ENCODE peak calls at places on chromosomes 5 and 9, in five cellular contexts. U is endothelial cell of umbilical vein, V is tibial artery, R is A549, F is NT2/D1. G is an unnamed sample.
A peak's percentile ranks its signal among the peaks of the same experiment; 100 is the strongest.

GRCh38 chr5:64789457-64789856 is 20.7 kb downstream of the CWC27 start:
- DNase-seq in F (no peak), R (no peak), U (no peak), V (no peak), G (no peak)

GRCh38 chr9:30504502-30504905 is 1879.9 kb upstream of the ACO1 start:
- DNase-seq in U (no peak), R (no peak), F (no peak), V (no peak), G (no peak)

GRCh38 chr9:82938426-82938825 is 124.5 kb downstream of the RASEF start:
- DNase-seq in F (no peak), V (no peak), R (peak; percentile 16), U (no peak), G (no peak)

GRCh38 chr5:14915291-14915976 is 43.9 kb upstream of the ANKH start:
- DNase-seq in R (no peak), V (no peak), F (no peak), U (no peak), G (no peak)

GRCh38 chr9:88571417-88571816 is 36.4 kb downstream of the NXNL2 start:
- DNase-seq in R (no peak), U (no peak), V (no peak), F (no peak), G (no peak)

GRCh38 chr5:80662108-80662507 is 7.3 kb upstream of the DHFR start:
- DNase-seq in R (no peak), U (no peak), V (no peak), F (no peak), G (no peak)

GRCh38 chr5:89313044-89313443 is 430.1 kb upstream of the MEF2C start:
- DNase-seq in F (no peak), R (no peak), V (no peak), U (peak; percentile 6), G (peak; percentile 60)

GRCh38 chr5:69517763-69518212 is 25.2 kb downstream of the OCLN start:
- DNase-seq in U (peak; percentile 81), V (no peak), R (peak; percentile 73), F (no peak), G (no peak)

GRCh38 chr5:58318468-58318867 is 141.4 kb downstream of the PLK2 start:
- DNase-seq in R (no peak), F (no peak), U (peak; percentile 85), V (no peak), G (no peak)

GRCh38 chr9:129319076-129319937 is 141.2 kb upstream of the IER5L start:
- DNase-seq in V (no peak), U (no peak), F (no peak), R (no peak), G (no peak)

GRCh38 chr9:130197386-130197785 is 25.2 kb downstream of the NCS1 start:
- DNase-seq in U (no peak), V (no peak), R (no peak), F (no peak), G (no peak)

GRCh38 chr9:126916909-126917308 is 2.3 kb downstream of the RALGPS1 start:
- DNase-seq in R (peak; percentile 29), U (no peak), F (no peak), V (no peak), G (no peak)

GRCh38 chr9:70004310-70004709 is 39.3 kb upstream of the MAMDC2 start:
- DNase-seq in V (no peak), F (no peak), R (no peak), U (no peak), G (no peak)

GRCh38 chr5:56045469-56045868 is 50.7 kb upstream of the IL6ST start:
- DNase-seq in F (no peak), R (no peak), U (no peak), V (no peak), G (no peak)

GRCh38 chr9:21491742-21492141 is 9.6 kb upstream of the IFNE start:
- DNase-seq in V (no peak), F (no peak), U (peak; percentile 21), R (no peak), G (no peak)

GRCh38 chr5:154995679-154996078 is 17.9 kb upstream of the KIF4B start:
- DNase-seq in R (no peak), V (no peak), U (peak; percentile 39), F (no peak), G (no peak)

GRCh38 chr5:53642006-53642405 is 81.6 kb downstream of the NDUFS4 start:
- DNase-seq in R (no peak), F (no peak), V (no peak), U (peak; percentile 35), G (no peak)

GRCh38 chr5:123220616-123221146 is 131.6 kb downstream of the PRDM6 start:
- DNase-seq in R (no peak), F (no peak), V (peak; percentile 35), U (no peak), G (no peak)

GRCh38 chr9:109320338-109320733 is 523 bp downstream of the EPB41L4B start:
- DNase-seq in F (no peak), R (no peak), U (no peak), V (no peak), G (no peak)
- H3K4me3 ChIP-seq in F (peak overlapping the region; percentile 76), R (peak overlapping the region; percentile 85), U (peak overlapping the region; percentile 4), V (peak overlapping the region; percentile 47), G (peak overlapping the region; percentile 87)

GRCh38 chr9:135647897-135648296 is 8.6 kb upstream of the GLT6D1 start:
- DNase-seq in R (no peak), V (no peak), U (no peak), F (no peak), G (no peak)

GRCh38 chr9:135644631-135645218 is 5.4 kb upstream of the GLT6D1 start:
- DNase-seq in F (no peak), U (no peak), V (no peak), R (no peak), G (no peak)

GRCh38 chr9:135648494-135649410 is 9.4 kb upstream of the GLT6D1 start:
- DNase-seq in F (no peak), V (no peak), U (no peak), R (no peak), G (no peak)

GRCh38 chr9:135650408-135650807 is 11.1 kb upstream of the GLT6D1 start:
- DNase-seq in F (no peak), V (no peak), R (no peak), U (no peak), G (no peak)

DNA sequence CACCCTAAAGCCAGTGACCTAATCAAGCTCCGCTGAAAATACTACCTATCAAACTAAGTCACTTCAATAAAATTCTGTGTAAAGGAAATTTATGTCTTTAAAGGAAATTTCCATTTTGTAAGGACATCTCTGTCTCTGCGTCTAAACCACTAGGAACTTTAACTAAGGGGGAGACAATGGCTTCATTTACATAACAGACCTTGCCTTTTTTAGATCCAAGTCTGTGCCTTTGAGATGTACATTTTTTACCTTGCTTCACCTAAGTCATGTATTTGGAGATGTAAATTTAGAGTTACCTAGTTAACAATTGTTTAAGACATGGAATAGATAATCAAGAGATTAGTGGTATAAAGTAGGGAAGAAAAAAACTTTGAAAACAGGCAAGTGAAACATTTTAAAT is 10.2 kb upstream of the GLT6D1 start:
- DNase-seq in U (no peak), F (peak; percentile 20), V (no peak), R (no peak), G (no peak)
- H3K9me3 ChIP-seq in U (no peaks in the 10 kb centered on the region), F (peaks cover 97% of the 10 kb centered on the region), V (peaks cover 8% of the 10 kb centered on the region), R (peaks cover 78% of the 10 kb centered on the region), G (peaks cover 29% of the 10 kb centered on the region)

DNA sequence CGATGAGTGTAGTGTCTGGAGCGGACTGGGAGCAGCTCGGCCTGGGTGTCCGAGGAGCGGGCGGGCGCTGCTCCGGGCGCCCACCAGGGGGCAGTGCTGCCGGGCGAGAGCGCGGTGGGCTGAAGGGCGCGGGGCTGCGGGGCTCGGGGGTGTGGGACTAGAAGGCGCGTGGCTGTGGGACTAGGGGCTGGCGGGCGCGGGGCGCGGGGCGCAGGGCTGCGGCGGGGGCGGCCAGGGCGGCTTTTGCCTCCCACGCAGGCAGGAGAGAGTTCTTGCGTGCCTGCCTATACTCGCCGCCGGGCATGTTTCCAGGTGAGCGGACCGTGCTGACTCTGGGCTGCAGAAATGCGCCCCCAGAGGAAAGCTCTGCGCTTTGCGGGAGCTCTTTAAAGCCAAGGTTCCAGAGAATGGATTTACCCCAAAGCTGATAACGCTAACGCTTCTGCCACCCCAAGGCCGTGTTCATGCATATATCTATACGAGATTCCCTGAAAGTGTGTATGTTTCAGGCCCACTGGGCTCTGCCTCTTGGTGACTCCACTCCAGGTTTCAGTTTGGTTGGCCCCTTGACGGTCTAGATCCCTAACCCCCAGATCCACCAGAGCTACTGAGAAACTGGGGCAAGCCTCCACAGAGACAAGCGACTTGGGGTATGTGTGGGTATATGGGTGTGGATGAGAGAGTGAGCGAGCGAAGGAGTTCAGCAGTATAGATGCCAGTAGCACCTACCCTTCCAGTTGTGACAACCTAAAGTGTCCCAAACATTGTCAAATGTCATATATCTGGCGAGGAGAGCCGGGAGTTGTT is 56.2 kb downstream of the ACER2 start:
- DNase-seq in V (peak; percentile 49), R (peak; percentile 79), U (peak; percentile 63), F (peak; percentile 77), G (peak; percentile 78)
- H3K4me3 ChIP-seq in V (peak overlapping the region; percentile 50), R (peak overlapping the region; percentile 48), U (peak overlapping the region; percentile 27), F (peak overlapping the region; percentile 2), G (peak overlapping the region; percentile 30)

DNA sequence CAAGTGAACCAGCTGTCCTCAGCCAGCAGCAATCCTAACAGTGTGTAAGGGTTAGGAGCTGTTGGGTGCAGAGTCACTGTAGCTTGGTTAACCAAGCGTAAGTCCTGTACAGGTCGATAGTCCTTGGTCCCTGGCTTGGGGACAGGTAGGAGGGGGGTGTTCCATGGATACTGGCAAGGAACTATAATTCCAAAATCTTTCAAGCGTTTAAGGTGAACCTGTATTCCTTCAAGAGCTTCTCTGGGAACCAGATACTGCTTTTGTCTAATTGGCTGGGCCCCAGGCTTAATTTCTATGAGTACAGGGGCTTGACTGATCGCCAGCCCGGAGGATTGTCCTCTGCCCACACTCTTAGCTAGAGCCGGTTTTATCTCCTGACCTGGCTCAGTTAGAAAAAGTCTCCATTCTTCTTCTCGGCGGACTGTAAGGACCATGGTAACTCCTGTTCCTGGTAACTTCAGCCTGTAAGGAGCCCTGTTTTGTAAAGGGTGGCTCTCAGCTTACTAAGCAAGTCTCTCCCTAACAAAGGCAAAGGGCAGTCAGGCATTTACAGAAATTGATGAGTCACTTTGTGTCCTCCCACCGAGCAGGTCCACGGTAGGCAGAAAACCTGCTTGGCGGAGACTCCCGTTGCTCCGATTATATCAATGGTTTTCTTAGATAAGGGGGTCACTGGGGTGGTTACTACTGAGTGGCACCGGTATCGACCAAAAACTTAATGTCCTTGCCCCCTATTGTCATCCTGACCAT is 6.0 kb upstream of the ZNF354C start:
- DNase-seq in R (no peak), V (no peak), F (no peak), U (no peak), G (no peak)
- H3K9me3 ChIP-seq in R (peaks cover 41% of the 10 kb centered on the region), V (no peaks in the 10 kb centered on the region), F (peaks cover 9% of the 10 kb centered on the region), U (no peaks in the 10 kb centered on the region), G (peaks cover 3% of the 10 kb centered on the region)

GRCh38 chr9:23730364-23730763 is 95.7 kb downstream of the ELAVL2 start:
- DNase-seq in U (no peak), F (no peak), V (no peak), R (no peak), G (no peak)
- H3K4me3 ChIP-seq in U (no peak overlapping the region), F (no peak overlapping the region), V (no peak overlapping the region), R (no peak overlapping the region), G (no peak overlapping the region)

GRCh38 chr5:9176641-9177040 is 369.2 kb downstream of the SEMA5A start:
- DNase-seq in R (no peak), V (no peak), F (no peak), U (no peak), G (no peak)
- H3K9me3 ChIP-seq in R (no peaks in the 10 kb centered on the region), V (no peaks in the 10 kb centered on the region), F (no peaks in the 10 kb centered on the region), U (no peaks in the 10 kb centered on the region), G (no peaks in the 10 kb centered on the region)

GRCh38 chr5:171421331-171422262 is 2.1 kb downstream of the FGF18 start:
- DNase-seq in F (no peak), U (no peak), R (no peak), V (no peak), G (peak; percentile 68)
- H3K4me3 ChIP-seq in F (peak overlapping the region; percentile 34), U (no peak overlapping the region), R (no peak overlapping the region), V (no peak overlapping the region), G (no peak overlapping the region)

G was measured in RWPE2.